ENCODE peak calls at places on chromosomes 5 and 9, in four cellular contexts. One of them, this sample, is unnamed.

GRCh38 chr5:11584008-11584407 is 320.2 kb downstream of the CTNND2 start:
- DNase-seq in Calu3: no peak
- DNase-seq in AG10803: no peak
- DNase-seq in heart right ventricle: no peak
- DNase-seq in this sample: no peak

GRCh38 chr5:54902817-54903473 is 82.4 kb downstream of the ESM1 start:
- DNase-seq in Calu3: no peak
- DNase-seq in AG10803: peak
- DNase-seq in heart right ventricle: no peak
- DNase-seq in this sample: no peak

GRCh38 chr5:1801061-1801953 is at the start of gene NDUFS6:
- DNase-seq in Calu3: peak
- DNase-seq in AG10803: peak
- DNase-seq in heart right ventricle: peak
- DNase-seq in this sample: peak

GRCh38 chr9:69758001-69758730 is 1.6 kb downstream of the PTAR1 start:
- DNase-seq in Calu3: no peak
- DNase-seq in AG10803: peak
- DNase-seq in heart right ventricle: no peak
- DNase-seq in this sample: no peak

GRCh38 chr5:100647461-100648230 is 112.5 kb downstream of the FAM174A start:
- DNase-seq in Calu3: peak
- DNase-seq in AG10803: no peak
- DNase-seq in heart right ventricle: peak
- DNase-seq in this sample: peak

GRCh38 chr9:124410321-124410913 is 4.8 kb downstream of the PSMB7 start:
- DNase-seq in Calu3: no peak
- DNase-seq in AG10803: no peak
- DNase-seq in heart right ventricle: no peak
- DNase-seq in this sample: no peak

GRCh38 chr9:14173730-14174129 is 140.2 kb downstream of the NFIB start:
- DNase-seq in Calu3: no peak
- DNase-seq in AG10803: no peak
- DNase-seq in heart right ventricle: no peak
- DNase-seq in this sample: no peak

GRCh38 chr5:72064801-72065570 is 42.3 kb upstream of the MAP1B start:
- DNase-seq in Calu3: peak
- DNase-seq in AG10803: no peak
- DNase-seq in heart right ventricle: no peak
- DNase-seq in this sample: no peak

GRCh38 chr5:136005371-136005770 is 23.4 kb upstream of the TGFBI start:
- DNase-seq in Calu3: no peak
- DNase-seq in AG10803: no peak
- DNase-seq in heart right ventricle: no peak
- DNase-seq in this sample: no peak

GRCh38 chr5:94908889-94909480 is 290.5 kb downstream of the SLF1 start:
- DNase-seq in Calu3: peak
- DNase-seq in AG10803: peak
- DNase-seq in heart right ventricle: no peak
- DNase-seq in this sample: peak

GRCh38 chr5:179023528-179024189 is at the start of gene ZNF879:
- DNase-seq in Calu3: peak
- DNase-seq in AG10803: peak
- DNase-seq in heart right ventricle: peak
- DNase-seq in this sample: peak

GRCh38 chr5:113215401-113216060 is 219.3 kb downstream of the TSSK1B start:
- DNase-seq in Calu3: no peak
- DNase-seq in AG10803: peak
- DNase-seq in heart right ventricle: no peak
- DNase-seq in this sample: no peak

GRCh38 chr5:9197881-9198260 is 348.0 kb downstream of the SEMA5A start:
- DNase-seq in Calu3: no peak
- DNase-seq in AG10803: no peak
- DNase-seq in heart right ventricle: no peak
- DNase-seq in this sample: no peak

GRCh38 chr9:19116391-19116790 is 10.9 kb downstream of the PLIN2 start:
- DNase-seq in Calu3: no peak
- DNase-seq in AG10803: peak
- DNase-seq in heart right ventricle: peak
- DNase-seq in this sample: no peak

GRCh38 chr9:37128051-37128450 is 7.7 kb downstream of the ZCCHC7 start:
- DNase-seq in Calu3: no peak
- DNase-seq in AG10803: no peak
- DNase-seq in heart right ventricle: no peak
- DNase-seq in this sample: no peak

GRCh38 chr9:89048611-89049010 is 57.3 kb downstream of the S1PR3 start:
- DNase-seq in Calu3: no peak
- DNase-seq in AG10803: no peak
- DNase-seq in heart right ventricle: no peak
- DNase-seq in this sample: no peak

GRCh38 chr5:15021286-15022046 is 149.9 kb upstream of the ANKH start:
- DNase-seq in Calu3: peak
- DNase-seq in AG10803: peak
- DNase-seq in heart right ventricle: no peak
- DNase-seq in this sample: no peak